ENCODE peak calls at places on chromosomes 12 and 14, in four cellular contexts. One of them, this sample, is unnamed.

GRCh38 chr14:61472025-61472672 is 150.8 kb downstream of the PRKCH start:
- DNase-seq in A172: peak
- DNase-seq in HTR-8/SVneo: peak
- DNase-seq in NCI-H748 treated with DMSO at 0.1 percent for 48 hours: no peak
- DNase-seq in this sample: peak

GRCh38 chr14:103641181-103641580 is 12.2 kb downstream of the KLC1 start:
- DNase-seq in A172: peak
- DNase-seq in HTR-8/SVneo: no peak
- DNase-seq in NCI-H748 treated with DMSO at 0.1 percent for 48 hours: no peak
- DNase-seq in this sample: no peak

GRCh38 chr14:105200074-105200473 is 19.0 kb upstream of the NUDT14 start:
- DNase-seq in A172: no peak
- DNase-seq in HTR-8/SVneo: no peak
- DNase-seq in NCI-H748 treated with DMSO at 0.1 percent for 48 hours: no peak
- DNase-seq in this sample: no peak

GRCh38 chr12:47393403-47393790 is 312.4 kb downstream of the RPAP3 start:
- DNase-seq in A172: no peak
- DNase-seq in HTR-8/SVneo: no peak
- DNase-seq in NCI-H748 treated with DMSO at 0.1 percent for 48 hours: no peak
- DNase-seq in this sample: no peak

GRCh38 chr12:573226-573625 is 90.0 kb downstream of the NINJ2 start:
- DNase-seq in A172: no peak
- DNase-seq in HTR-8/SVneo: no peak
- DNase-seq in NCI-H748 treated with DMSO at 0.1 percent for 48 hours: no peak
- DNase-seq in this sample: no peak

GRCh38 chr14:68784298-68784910 is 8.5 kb downstream of the ZFP36L1 start:
- DNase-seq in A172: peak
- DNase-seq in HTR-8/SVneo: no peak
- DNase-seq in NCI-H748 treated with DMSO at 0.1 percent for 48 hours: no peak
- DNase-seq in this sample: no peak

GRCh38 chr12:80472912-80473500 is 29.0 kb downstream of the PTPRQ start:
- DNase-seq in A172: peak
- DNase-seq in HTR-8/SVneo: peak
- DNase-seq in NCI-H748 treated with DMSO at 0.1 percent for 48 hours: peak
- DNase-seq in this sample: peak

GRCh38 chr12:92539966-92540791 is 162.6 kb upstream of the PLEKHG7 start:
- DNase-seq in A172: no peak
- DNase-seq in HTR-8/SVneo: no peak
- DNase-seq in NCI-H748 treated with DMSO at 0.1 percent for 48 hours: peak
- DNase-seq in this sample: no peak

GRCh38 chr14:99524804-99525698 is 43.8 kb downstream of the CCNK start:
- DNase-seq in A172: peak
- DNase-seq in HTR-8/SVneo: no peak
- DNase-seq in NCI-H748 treated with DMSO at 0.1 percent for 48 hours: no peak
- DNase-seq in this sample: peak

GRCh38 chr12:105492591-105492990 is 162.1 kb downstream of the C12orf75 start:
- DNase-seq in A172: no peak
- DNase-seq in HTR-8/SVneo: no peak
- DNase-seq in NCI-H748 treated with DMSO at 0.1 percent for 48 hours: no peak
- DNase-seq in this sample: no peak

This sample was measured in NCI-H1417.